ENCODE peak calls at places on chromosomes 6 and 20, in ten cellular contexts. X is heart left ventricle, W is prostate gland, C is breast epithelium, I is adrenal gland, L is K562, K is ovary, Y is A549, J is IMR-90, G is spleen. V is an unnamed sample.
A peak's percentile ranks its signal among the peaks of the same experiment; 100 is the strongest.

GRCh38 chr20:21557246-21557982 is 43.5 kb upstream of the NKX2-2 start:
- DNase-seq in X (no peak), W (no peak), C (no peak), I (no peak), L (no peak), K (no peak), Y (no peak), J (no peak), G (no peak), V (peak; percentile 63)

GRCh38 chr20:53609501-53610445 is 16.1 kb upstream of the ZNF217 start:
- DNase-seq in X (no peak), W (no peak), C (peak; percentile 18), I (no peak), L (peak; percentile 53), K (peak; percentile 73), Y (peak; percentile 57), J (peak; percentile 63), G (peak; percentile 90), V (peak; percentile 93)

GRCh38 chr20:34717230-34718095 is 13.3 kb downstream of the TP53INP2 start:
- DNase-seq in X (no peak), W (no peak), C (no peak), I (no peak), L (no peak), K (no peak), Y (no peak), J (no peak), G (no peak), V (no peak)

GRCh38 chr6:45743028-45743615 is 272.5 kb downstream of the CLIC5 start:
- DNase-seq in X (no peak), W (no peak), C (no peak), I (no peak), L (no peak), K (no peak), Y (no peak), J (no peak), G (no peak), V (no peak)

GRCh38 chr20:50372770-50373088 is 137.5 kb upstream of the PTPN1 start:
- DNase-seq in X (no peak), W (no peak), C (no peak), I (no peak), L (peak; percentile 37), K (no peak), Y (peak; percentile 77), J (peak; percentile 22), G (no peak), V (no peak)

GRCh38 chr6:142387997-142388815 is 86.4 kb downstream of the ADGRG6 start:
- DNase-seq in X (no peak), W (no peak), C (no peak), I (no peak), L (no peak), K (no peak), Y (no peak), J (peak; percentile 74), G (no peak), V (no peak)

GRCh38 chr6:165820407-165820806 is 157.4 kb upstream of the PDE10A start:
- DNase-seq in X (no peak), W (no peak), C (no peak), I (no peak), L (no peak), K (no peak), Y (no peak), J (no peak), G (no peak), V (no peak)

GRCh38 chr6:1306133-1306532 is 5.8 kb upstream of the FOXQ1 start:
- DNase-seq in X (no peak), W (no peak), C (no peak), I (no peak), L (no peak), K (no peak), Y (no peak), J (no peak), G (no peak), V (no peak)

GRCh38 chr6:125533710-125534397 is 215.6 kb upstream of the HEY2 start:
- DNase-seq in X (no peak), W (no peak), C (no peak), I (no peak), L (no peak), K (no peak), Y (no peak), J (no peak), G (no peak), V (no peak)

GRCh38 chr6:37926661-37927060 is 107.1 kb downstream of the ZFAND3 start:
- DNase-seq in X (no peak), W (no peak), C (no peak), I (no peak), L (no peak), K (no peak), Y (no peak), J (no peak), G (no peak), V (no peak)

GRCh38 chr6:148517518-148517917 is 174.9 kb downstream of the SASH1 start:
- DNase-seq in X (no peak), W (no peak), C (no peak), I (no peak), L (no peak), K (no peak), Y (no peak), J (no peak), G (no peak), V (no peak)

GRCh38 chr6:16684896-16685554 is 76.2 kb downstream of the ATXN1 start:
- DNase-seq in X (no peak), W (no peak), C (no peak), I (no peak), L (no peak), K (no peak), Y (no peak), J (peak; percentile 82), G (no peak), V (no peak)

GRCh38 chr6:145278163-145278807 is 457.0 kb downstream of the EPM2A start:
- DNase-seq in X (no peak), W (no peak), C (no peak), I (no peak), L (no peak), K (no peak), Y (no peak), J (peak; percentile 68), G (no peak), V (no peak)

GRCh38 chr20:13089950-13090469 is 81.2 kb downstream of the SPTLC3 start:
- DNase-seq in X (no peak), W (no peak), C (no peak), I (no peak), L (no peak), K (no peak), Y (no peak), J (no peak), G (no peak), V (no peak)

GRCh38 chr6:7159790-7160525 is 52.2 kb downstream of the RREB1 start:
- DNase-seq in X (no peak), W (no peak), C (no peak), I (no peak), L (no peak), K (no peak), Y (no peak), J (no peak), G (no peak), V (no peak)

DNA sequence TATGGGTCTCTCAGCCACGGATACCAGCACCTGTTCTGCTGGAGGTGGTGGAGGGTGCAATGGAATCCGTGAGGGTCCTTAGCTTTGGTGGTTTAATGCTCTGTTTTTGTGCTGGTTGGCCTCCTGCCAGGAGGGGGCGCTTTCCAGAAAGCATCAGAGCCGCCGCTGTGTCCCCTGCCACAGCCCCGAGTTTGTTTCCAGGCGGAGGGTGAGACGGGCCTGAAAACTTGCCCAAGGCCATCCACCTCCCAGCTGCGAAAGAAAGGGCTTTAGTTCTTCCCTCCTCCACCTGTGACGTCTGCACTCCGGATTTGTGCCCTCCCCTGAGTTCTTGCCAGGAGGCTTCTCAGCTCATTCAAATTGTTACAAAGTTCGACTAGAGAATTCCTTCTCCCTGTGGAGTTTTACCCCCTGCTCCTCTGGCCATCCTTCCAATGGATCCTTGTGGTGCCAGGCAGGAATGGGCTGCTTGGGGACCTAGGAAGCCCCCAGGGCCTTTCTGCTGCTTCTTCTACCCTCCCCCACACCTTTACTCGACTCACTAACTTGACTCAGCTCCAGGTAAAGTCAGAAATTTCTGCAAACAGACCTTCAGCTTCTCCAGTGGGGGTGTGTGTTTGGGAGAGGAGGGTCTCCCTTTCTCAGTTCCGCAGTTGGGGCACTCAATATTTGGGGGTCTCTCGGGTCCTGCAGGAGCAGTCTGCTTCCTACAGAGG is 873.7 kb downstream of the KIF16B start:
- DNase-seq in X (no peak), W (no peak), C (peak; percentile 24), I (peak; percentile 32), L (no peak), K (peak; percentile 62), Y (no peak), J (no peak), G (no peak), V (no peak)
- TF ChIP-seq CTCF in X (no peak), W (no peak), C (no peak), I (no peak), L (no peak), K (no peak), Y (no peak), J (no peak), G (no peak), V (no peak)

DNA sequence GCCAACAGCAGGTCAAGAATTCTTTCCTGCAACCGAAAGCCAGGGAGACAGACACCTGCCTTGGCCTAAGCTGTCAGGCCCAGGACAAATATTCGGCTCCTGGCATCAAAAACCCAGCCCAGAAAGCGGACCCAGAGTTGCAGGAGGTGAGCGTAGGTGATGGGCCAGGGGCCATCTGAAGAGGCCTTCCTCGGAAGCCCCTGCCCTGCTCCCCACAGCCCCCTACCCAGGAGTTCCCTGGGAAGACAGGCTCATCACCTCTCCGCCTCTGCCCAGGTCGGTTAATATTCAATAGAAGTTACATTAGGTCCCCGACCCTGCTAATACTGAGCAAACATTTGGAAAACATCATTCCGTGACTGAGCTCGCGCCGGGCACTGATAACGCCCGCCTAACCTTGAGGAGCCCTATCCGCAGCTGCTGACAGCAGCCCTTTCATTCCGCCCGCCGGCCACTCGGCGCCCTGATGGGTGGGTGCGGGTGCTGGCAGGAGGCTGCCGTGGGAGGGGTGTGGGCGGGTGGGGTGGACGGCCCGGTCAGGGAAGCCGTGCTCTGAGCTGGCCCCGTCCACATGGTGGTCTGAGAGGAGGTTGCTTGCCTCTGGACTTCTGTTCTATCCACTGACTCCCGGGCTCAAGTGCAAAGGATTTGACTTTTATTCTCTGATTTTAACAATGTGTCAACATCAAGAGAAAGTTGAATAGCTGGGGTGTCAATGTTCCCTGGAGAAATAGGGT is 55.7 kb downstream of the HNF4A start:
- DNase-seq in X (no peak), W (no peak), C (no peak), I (peak; percentile 66), L (no peak), K (peak; percentile 68), Y (no peak), J (no peak), G (no peak), V (no peak)
- TF ChIP-seq POLR2A in X (no peak), W (no peak), C (no peak), I (peak; percentile 25), L (no peak), K (no peak), Y (no peak), J (no peak), G (no peak), V (no peak)

GRCh38 chr20:18545566-18545965 is 21.7 kb upstream of the SMIM26 start:
- DNase-seq in X (no peak), W (no peak), C (no peak), I (no peak), L (no peak), K (no peak), Y (no peak), J (no peak), G (no peak), V (no peak)
- TF ChIP-seq CTCF in X (no peak), W (no peak), C (no peak), I (no peak), L (no peak), K (no peak), Y (no peak), J (no peak), G (no peak), V (no peak)

GRCh38 chr6:82248233-82248735 is 740 bp upstream of the IBTK start:
- DNase-seq in X (no peak), W (peak; percentile 8), C (no peak), I (no peak), L (no peak), K (no peak), Y (peak; percentile 61), J (peak; percentile 65), G (peak; percentile 78), V (no peak)
- TF ChIP-seq POLR2A in X (no peak), W (peak; percentile 33), C (no peak), I (no peak), L (no peak), K (no peak), Y (no peak), J (no peak), G (no peak), V (no peak)

V was measured in lower leg skin.